ENCODE peak calls at places on chromosome 14, in ten cellular contexts. I, V, W, O, K, N, P, F, D and Y are unnamed samples.

GRCh38 chr14:63899953-63900352 is 47.1 kb downstream of the SYNE2 start:
- DNase-seq in D (peak), F (no peak), I (no peak), V (no peak), W (no peak), K (no peak), O (no peak), P (no peak), N (no peak), Y (no peak)

GRCh38 chr14:32078030-32078793 is 1.1 kb downstream of the ARHGAP5 start:
- DNase-seq in O (peak), K (no peak), P (peak), V (peak), W (peak), D (no peak), F (peak), I (peak), N (no peak), Y (no peak)

GRCh38 chr14:103127356-103127755 is 4.1 kb downstream of the TNFAIP2 start:
- DNase-seq in W (no peak), F (no peak), V (no peak), N (no peak), P (no peak), I (no peak), O (no peak), D (no peak), K (no peak), Y (no peak)

GRCh38 chr14:102907980-102908730 is 14.3 kb upstream of the AMN start:
- DNase-seq in D (no peak), O (no peak), I (no peak), V (no peak), F (no peak), K (no peak), P (no peak), W (no peak), N (no peak), Y (no peak)

GRCh38 chr14:101507306-101508150 is 53.8 kb upstream of the DIO3 start:
- DNase-seq in P (no peak), K (no peak), D (no peak), V (peak), N (no peak), W (no peak), F (no peak), O (no peak), I (no peak), Y (no peak)

GRCh38 chr14:75880512-75880911 is 101.3 kb downstream of the TGFB3 start:
- DNase-seq in K (no peak), N (no peak), W (no peak), I (no peak), F (no peak), V (no peak), O (no peak), D (no peak), P (no peak), Y (no peak)

GRCh38 chr14:77195766-77196165 is 14.2 kb downstream of the TMEM63C start:
- DNase-seq in D (no peak), W (no peak), F (no peak), K (no peak), V (no peak), N (no peak), I (no peak), O (no peak), P (no peak), Y (no peak)

GRCh38 chr14:99093532-99094517 is 178.2 kb downstream of the BCL11B start:
- DNase-seq in F (no peak), I (no peak), W (no peak), O (no peak), D (no peak), K (no peak), N (no peak), V (no peak), P (no peak), Y (no peak)

GRCh38 chr14:95484296-95484695 is 32.2 kb downstream of the SYNE3 start:
- DNase-seq in O (no peak), F (no peak), I (no peak), D (no peak), N (no peak), V (no peak), W (no peak), P (no peak), K (no peak), Y (no peak)

GRCh38 chr14:74302160-74302628 is 540 bp downstream of the ABCD4 start:
- DNase-seq in V (no peak), P (peak), W (peak), N (no peak), F (no peak), K (no peak), D (peak), I (peak), O (peak), Y (no peak)

GRCh38 chr14:60637490-60638452 is 11.5 kb downstream of the SIX1 start:
- DNase-seq in P (no peak), W (no peak), F (peak), V (no peak), I (no peak), D (no peak), N (no peak), K (no peak), O (peak), Y (no peak)

GRCh38 chr14:69855180-69855817 is 23.9 kb upstream of the SMOC1 start:
- DNase-seq in P (no peak), O (no peak), F (no peak), K (no peak), W (no peak), N (no peak), V (no peak), I (no peak), D (no peak), Y (no peak)

GRCh38 chr14:95164506-95164905 is 7.2 kb upstream of the DICER1 start:
- DNase-seq in N (no peak), P (no peak), V (no peak), F (no peak), D (no peak), O (no peak), K (no peak), I (no peak), W (no peak), Y (no peak)

GRCh38 chr14:68784995-68785816 is 7.7 kb downstream of the ZFP36L1 start:
- DNase-seq in O (no peak), N (no peak), I (no peak), P (no peak), F (no peak), K (no peak), W (no peak), V (no peak), D (no peak), Y (no peak)

GRCh38 chr14:89912667-89913211 is 41.8 kb downstream of the EFCAB11 start:
- DNase-seq in N (no peak), O (peak), I (no peak), W (peak), V (no peak), D (no peak), P (peak), F (no peak), K (peak), Y (no peak)

GRCh38 chr14:51006781-51007211 is 62.5 kb upstream of the PYGL start:
- DNase-seq in O (peak), N (no peak), D (no peak), P (peak), I (no peak), W (peak), V (no peak), F (no peak), K (peak), Y (no peak)

GRCh38 chr14:73240816-73241480 is 3.6 kb downstream of the PAPLN start:
- DNase-seq in P (no peak), F (no peak), K (no peak), W (no peak), O (no peak), D (no peak), I (no peak), N (no peak), V (no peak), Y (no peak)

GRCh38 chr14:78666336-78667056 is 496.3 kb downstream of the NRXN3 start:
- DNase-seq in W (no peak), F (no peak), V (no peak), K (no peak), P (no peak), I (no peak), N (no peak), D (no peak), O (no peak), Y (no peak)

GRCh38 chr14:100267990-100268389 is 29.0 kb downstream of the YY1 start:
- DNase-seq in W (no peak), I (no peak), P (no peak), D (no peak), V (no peak), K (no peak), F (no peak), O (no peak), N (no peak), Y (no peak)

GRCh38 chr14:99408286-99408970 is 72.2 kb downstream of the SETD3 start:
- DNase-seq in F (no peak), I (no peak), K (no peak), V (no peak), D (no peak), W (no peak), N (no peak), P (no peak), O (no peak), Y (no peak)

GRCh38 chr14:21226467-21226866 is 42.8 kb downstream of the HNRNPC start:
- DNase-seq in W (no peak), D (no peak), N (no peak), P (no peak), I (no peak), K (no peak), O (no peak), F (no peak), V (no peak), Y (no peak)

GRCh38 chr14:69133206-69134125 is 19.5 kb downstream of the DCAF5 start:
- DNase-seq in D (no peak), K (no peak), I (no peak), F (no peak), N (no peak), V (no peak), P (peak), W (no peak), O (peak), Y (no peak)

GRCh38 chr14:104827173-104828055 is 26.5 kb downstream of the ZBTB42 start:
- DNase-seq in D (peak), N (no peak), P (peak), K (no peak), F (peak), O (peak), W (no peak), V (no peak), I (peak), Y (peak)

GRCh38 chr14:91911474-91912032 is 35.9 kb downstream of the FBLN5 start:
- DNase-seq in W (peak), O (peak), F (peak), P (peak), D (peak), V (no peak), K (no peak), N (no peak), I (peak), Y (peak)

GRCh38 chr14:90439874-90440442 is 43.1 kb downstream of the CALM1 start:
- DNase-seq in P (no peak), V (no peak), I (no peak), D (no peak), F (no peak), K (no peak), O (no peak), W (peak), N (no peak), Y (no peak)

GRCh38 chr14:94630396-94630795 is 18.2 kb downstream of the SERPINA3 start:
- DNase-seq in N (no peak), O (no peak), D (no peak), I (no peak), K (no peak), F (no peak), P (no peak), V (no peak), W (no peak), Y (no peak)

GRCh38 chr14:59704054-59704453 is 127.4 kb upstream of the CCDC175 start:
- DNase-seq in D (no peak), F (no peak), K (no peak), N (no peak), I (no peak), V (no peak), W (no peak), O (no peak), P (no peak), Y (no peak)

GRCh38 chr14:50804181-50804721 is 26.7 kb downstream of the NIN start:
- DNase-seq in K (no peak), F (no peak), I (no peak), N (no peak), W (no peak), D (no peak), O (peak), P (no peak), V (no peak), Y (no peak)

GRCh38 chr14:38079268-38079667 is 128.4 kb upstream of the SSTR1 start:
- DNase-seq in K (peak), V (no peak), D (no peak), W (no peak), F (no peak), I (no peak), O (peak), P (peak), N (no peak), Y (no peak)

GRCh38 chr14:64938972-64939816 is 3.4 kb downstream of the GPX2 start:
- DNase-seq in P (no peak), W (no peak), V (no peak), F (no peak), O (no peak), N (no peak), I (no peak), D (no peak), K (no peak), Y (no peak)

GRCh38 chr14:101819251-101819990 is 57.9 kb downstream of the PPP2R5C start:
- DNase-seq in N (no peak), F (no peak), K (no peak), O (no peak), D (peak), I (peak), W (no peak), P (no peak), V (no peak), Y (peak)

GRCh38 chr14:24915958-24916595 is 133.9 kb downstream of the STXBP6 start:
- DNase-seq in O (no peak), N (no peak), K (no peak), V (no peak), I (no peak), W (no peak), D (no peak), P (no peak), F (no peak), Y (no peak)

GRCh38 chr14:38079886-38080285 is 127.8 kb upstream of the SSTR1 start:
- DNase-seq in P (peak), V (no peak), I (no peak), F (no peak), O (no peak), N (no peak), K (no peak), D (no peak), W (no peak), Y (no peak)

GRCh38 chr14:50773632-50774541 is 57.1 kb downstream of the NIN start:
- DNase-seq in F (peak), I (peak), O (peak), P (peak), V (no peak), N (no peak), D (no peak), W (peak), K (no peak), Y (peak)

GRCh38 chr14:46574976-46575375 is 76.6 kb downstream of the RPL10L start:
- DNase-seq in N (no peak), I (no peak), K (no peak), F (no peak), V (no peak), D (no peak), W (no peak), O (no peak), P (no peak), Y (no peak)